ENCODE peak calls at places on chromosomes 1 and 21, in five cellular contexts. H is A549, D is IMR-90, E is WTC11, R is GM12878. M is an unnamed sample.

GRCh38 chr1:161921990-161922389 is 101.7 kb downstream of the OLFML2B start:
- DNase-seq in R (no peak), H (no peak), E (no peak), D (peak), M (no peak)

GRCh38 chr1:170586321-170586855 is 54.4 kb downstream of the GORAB start:
- DNase-seq in E (no peak), H (no peak), R (no peak), D (no peak), M (no peak)

GRCh38 chr21:41612674-41613250 is 104.8 kb upstream of the TMPRSS2 start:
- DNase-seq in E (peak), D (peak), R (no peak), H (peak), M (peak)

GRCh38 chr1:7130127-7130526 is 344.9 kb downstream of the CAMTA1 start:
- DNase-seq in H (no peak), D (no peak), E (no peak), R (no peak), M (no peak)

GRCh38 chr21:35401476-35401875 is 352.4 kb upstream of the RUNX1 start:
- DNase-seq in E (no peak), R (no peak), D (peak), H (no peak), M (no peak)

GRCh38 chr1:163361123-163361934 is 39.6 kb downstream of the NUF2 start:
- DNase-seq in D (no peak), R (no peak), E (peak), H (peak), M (peak)

GRCh38 chr1:35452086-35452485 is 105.1 kb downstream of the KIAA0319L start:
- DNase-seq in E (no peak), R (no peak), D (peak), H (no peak), M (no peak)

GRCh38 chr1:159921251-159921650 is 4.1 kb downstream of the TAGLN2 start:
- DNase-seq in H (no peak), R (peak), E (no peak), D (peak), M (no peak)

GRCh38 chr1:151368745-151369610 is 3.5 kb downstream of the SELENBP1 start:
- DNase-seq in E (no peak), H (no peak), R (no peak), D (no peak), M (no peak)

GRCh38 chr1:209569445-209570207 is 13.9 kb upstream of the CAMK1G start:
- DNase-seq in E (peak), D (peak), H (peak), R (peak), M (peak)

GRCh38 chr1:182633657-182634281 is 29.6 kb upstream of the RGS16 start:
- DNase-seq in D (no peak), E (peak), R (no peak), H (no peak), M (no peak)

GRCh38 chr1:248691567-248692155 is 10.9 kb downstream of the OR14I1 start:
- DNase-seq in E (no peak), R (no peak), H (no peak), D (no peak), M (peak)

GRCh38 chr1:201126832-201127754 is at the start of gene ASCL5:
- DNase-seq in E (peak), D (peak), H (peak), R (no peak), M (peak)

GRCh38 chr1:12121212-12122000 is 45.4 kb upstream of the TNFRSF1B start:
- DNase-seq in H (no peak), D (peak), R (no peak), E (no peak), M (no peak)

GRCh38 chr1:6243053-6243834 is 735 bp upstream of the HES3 start:
- DNase-seq in R (no peak), H (no peak), D (no peak), E (no peak), M (no peak)

GRCh38 chr21:26844258-26845065 is 747 bp downstream of the ADAMTS1 start:
- DNase-seq in D (peak), R (no peak), E (peak), H (peak), M (no peak)

GRCh38 chr1:202505356-202505755 is 156.9 kb downstream of the PPP1R12B start:
- DNase-seq in D (peak), H (no peak), E (no peak), R (no peak), M (no peak)

GRCh38 chr1:46490603-46491499 is 1.2 kb downstream of the DMBX1 start:
- DNase-seq in R (no peak), E (no peak), H (no peak), D (no peak), M (no peak)

GRCh38 chr1:1626207-1627141 is 5.5 kb upstream of the MMP23B start:
- DNase-seq in D (no peak), E (no peak), R (no peak), H (no peak), M (no peak)

GRCh38 chr1:67675800-67676199 is 9.2 kb upstream of the GADD45A start:
- DNase-seq in E (no peak), H (no peak), R (no peak), D (peak), M (no peak)

GRCh38 chr21:15514073-15514946 is 215.5 kb upstream of the USP25 start:
- DNase-seq in H (no peak), D (no peak), R (peak), E (no peak), M (no peak)

GRCh38 chr1:107794571-107794970 is 170.4 kb downstream of the VAV3 start:
- DNase-seq in D (no peak), H (no peak), R (no peak), E (no peak), M (no peak)

GRCh38 chr21:39707316-39707715 is 37.7 kb upstream of the IGSF5 start:
- DNase-seq in R (no peak), H (no peak), D (no peak), E (no peak), M (no peak)

GRCh38 chr21:28655471-28655870 is 337.2 kb downstream of the LTN1 start:
- DNase-seq in E (no peak), R (no peak), H (no peak), D (no peak), M (no peak)

GRCh38 chr1:153928776-153929432 is 6.1 kb upstream of the GATAD2B start:
- DNase-seq in R (no peak), D (peak), H (no peak), E (no peak), M (no peak)

DNA sequence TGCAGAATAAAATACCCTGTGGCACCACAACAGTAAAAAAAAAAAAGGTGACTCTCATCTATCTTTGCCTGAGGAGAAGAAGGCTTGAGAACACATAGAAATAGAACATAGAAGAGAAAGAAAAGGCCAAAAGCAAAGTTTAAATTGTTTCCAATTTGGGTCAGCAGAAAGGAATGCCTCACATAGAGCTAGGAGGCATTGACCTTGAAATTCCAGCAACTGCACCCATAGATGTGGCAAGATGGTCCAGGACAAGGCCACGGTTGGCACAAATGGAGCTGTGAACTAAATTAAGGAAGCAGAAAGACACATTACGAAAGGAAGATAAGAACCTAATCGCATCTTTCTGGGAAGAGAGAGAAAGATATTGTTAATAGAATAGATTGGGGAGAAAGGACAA is 588.3 kb downstream of the LMO4 start:
- DNase-seq in D (peak), H (no peak), R (no peak), E (no peak), M (no peak)
- TF ChIP-seq USF2 in D (no peak), H (no peak), R (no peak), E (no peak), M (no peak)

GRCh38 chr1:21674957-21675356 is 5.8 kb upstream of the RAP1GAP start:
- DNase-seq in H (no peak), D (no peak), R (no peak), E (no peak), M (no peak)

GRCh38 chr1:21670956-21671902 is 2.1 kb upstream of the RAP1GAP start:
- DNase-seq in E (no peak), D (no peak), R (no peak), H (no peak), M (peak)

GRCh38 chr1:21671915-21672314 is 2.8 kb upstream of the RAP1GAP start:
- DNase-seq in D (no peak), R (no peak), E (no peak), H (no peak), M (no peak)

GRCh38 chr1:21673277-21673780 is 4.2 kb upstream of the RAP1GAP start:
- DNase-seq in E (no peak), D (peak), R (no peak), H (no peak), M (peak)

GRCh38 chr1:21672478-21673276 is 3.5 kb upstream of the RAP1GAP start:
- DNase-seq in H (no peak), D (peak), R (no peak), E (no peak), M (no peak)
- TF ChIP-seq USF2 in H (no peak), D (no peak), R (no peak), E (no peak), M (no peak)

GRCh38 chr1:158290571-158290935 is 830 bp downstream of the CD1C start:
- DNase-seq in D (no peak), H (no peak), E (no peak), R (no peak), M (no peak)
- TF ChIP-seq USF2 in D (no peak), H (no peak), E (no peak), R (no peak), M (no peak)

GRCh38 chr1:99728494-99729235 is 37.8 kb downstream of the FRRS1 start:
- DNase-seq in D (peak), E (peak), H (peak), R (no peak), M (peak)
- TF ChIP-seq USF2 in D (no peak), E (no peak), H (no peak), R (no peak), M (no peak)

GRCh38 chr1:212284332-212284743 is 872 bp upstream of the PPP2R5A start:
- DNase-seq in D (peak), H (no peak), R (no peak), E (no peak), M (no peak)

GRCh38 chr1:212284744-212285684 is at the start of gene PPP2R5A:
- DNase-seq in R (peak), H (peak), E (peak), D (peak), M (peak)

GRCh38 chr1:212286437-212287131 is 1.4 kb downstream of the PPP2R5A start:
- DNase-seq in D (peak), H (no peak), E (no peak), R (no peak), M (peak)

GRCh38 chr1:212287261-212287895 is 2.2 kb downstream of the PPP2R5A start:
- DNase-seq in D (no peak), E (no peak), R (no peak), H (no peak), M (no peak)

GRCh38 chr1:212285685-212286436 is 651 bp downstream of the PPP2R5A start:
- DNase-seq in R (no peak), E (peak), H (peak), D (peak), M (peak)
- TF ChIP-seq USF2 in R (no peak), E (no peak), H (no peak), D (no peak), M (no peak)

DNA sequence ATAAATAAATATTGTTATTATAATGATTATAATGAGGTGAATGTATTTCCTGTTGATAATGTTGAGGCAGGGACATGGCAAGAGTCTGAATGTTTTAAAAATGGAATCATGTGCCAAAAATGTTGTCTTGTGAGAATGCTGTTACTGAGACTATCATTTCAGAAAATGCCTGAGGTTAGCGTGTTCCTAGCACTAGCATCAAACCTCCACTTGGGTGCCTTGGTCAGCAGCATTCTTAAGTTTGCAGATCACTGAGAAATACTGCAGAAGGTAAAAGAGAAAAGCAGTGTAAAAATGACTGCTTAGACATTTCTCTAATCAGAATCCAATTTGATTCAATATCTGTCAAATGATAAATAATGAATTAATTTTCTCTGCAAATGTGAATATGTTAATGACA is 50.8 kb downstream of the OLFM3 start:
- DNase-seq in R (no peak), H (no peak), D (no peak), E (no peak), M (no peak)
- TF ChIP-seq USF2 in R (no peak), H (no peak), D (no peak), E (no peak), M (no peak)

GRCh38 chr1:23728997-23729390 is 14.3 kb upstream of the ELOA start:
- DNase-seq in E (no peak), D (no peak), H (no peak), R (no peak), M (no peak)

GRCh38 chr1:23736437-23737134 is 6.7 kb upstream of the ELOA start:
- DNase-seq in H (no peak), D (no peak), E (no peak), R (no peak), M (no peak)

GRCh38 chr1:23726669-23727068 is 16.6 kb upstream of the ELOA start:
- DNase-seq in D (no peak), R (no peak), H (no peak), E (no peak), M (no peak)

GRCh38 chr1:23727362-23727811 is 15.9 kb upstream of the ELOA start:
- DNase-seq in E (no peak), D (peak), H (peak), R (no peak), M (no peak)

DNA sequence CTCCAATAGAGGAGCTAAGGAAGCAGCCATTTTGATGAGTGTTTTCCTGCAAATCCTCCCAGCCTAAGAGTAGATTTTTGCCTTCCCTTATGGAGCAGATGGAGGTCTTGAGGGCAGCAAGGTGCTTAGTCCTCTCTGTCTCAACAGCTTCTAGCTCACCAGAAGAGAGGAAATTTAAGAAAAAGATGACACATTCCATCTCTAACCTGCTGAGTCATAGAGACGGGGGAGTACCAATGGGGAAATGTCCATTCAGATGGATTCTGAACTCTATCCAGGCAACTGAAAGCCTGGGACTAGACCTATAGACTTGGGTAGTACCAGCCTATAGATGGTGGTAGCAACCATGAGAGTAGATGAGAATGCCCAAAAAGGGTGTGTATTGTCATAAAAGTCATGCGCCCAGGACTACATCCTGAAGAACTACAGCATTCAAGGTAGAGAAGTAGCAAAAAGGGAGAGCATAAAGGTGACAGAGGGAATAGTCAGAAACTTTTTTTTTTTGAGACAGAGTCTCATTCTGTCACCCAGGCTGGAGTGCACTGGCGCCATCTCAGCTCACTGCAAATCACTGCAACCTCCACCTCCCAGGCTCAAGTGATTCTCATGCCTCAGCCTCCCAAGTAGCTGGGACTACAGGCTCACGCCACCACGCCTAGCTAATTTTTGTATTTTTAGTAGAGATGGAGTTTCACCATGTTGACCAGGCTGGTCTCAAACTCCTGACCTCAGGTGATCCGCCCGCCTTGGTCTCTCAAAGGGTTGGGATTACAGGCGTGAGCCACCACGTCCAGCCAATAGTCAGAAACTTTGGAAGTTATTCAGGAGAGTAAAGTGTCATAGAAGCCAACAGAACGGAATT is 10.7 kb upstream of the ELOA start:
- DNase-seq in H (peak), E (no peak), R (no peak), D (peak), M (no peak)
- TF ChIP-seq USF2 in H (no peak), E (no peak), R (no peak), D (no peak), M (no peak)

GRCh38 chr1:104136621-104137020 is 386.9 kb downstream of the AMY1C start:
- DNase-seq in H (no peak), R (no peak), D (no peak), E (no peak), M (no peak)

DNA sequence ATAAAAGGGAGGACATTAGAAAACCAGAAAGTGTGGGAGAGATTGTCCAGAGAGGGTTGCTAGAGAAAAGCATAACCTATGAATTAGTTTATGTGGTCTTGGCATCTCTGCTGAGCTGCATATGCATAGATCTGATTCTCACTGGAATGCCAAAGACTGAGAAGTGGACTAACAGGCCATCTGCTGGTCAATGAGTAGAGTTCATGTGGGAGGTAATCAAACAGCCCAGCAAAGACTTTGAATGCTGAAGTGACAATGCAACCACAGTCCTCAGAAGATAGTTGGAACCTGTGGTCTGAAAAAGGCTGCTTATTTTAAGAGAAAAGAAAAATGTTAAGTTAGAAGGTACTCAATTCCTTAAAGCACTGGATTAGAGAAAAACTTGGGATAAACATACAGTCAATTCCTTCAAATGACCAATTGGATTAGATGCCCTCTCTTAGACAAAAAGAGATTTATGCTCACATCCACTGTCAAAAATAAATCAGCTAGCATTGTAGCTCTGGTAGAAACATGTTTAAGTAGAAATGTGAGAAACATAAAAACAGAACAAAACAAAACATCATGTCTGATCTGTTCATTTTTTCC is 382.8 kb downstream of the AMY1C start:
- DNase-seq in E (no peak), D (peak), R (no peak), H (peak), M (no peak)
- TF ChIP-seq USF2 in E (no peak), D (no peak), R (no peak), H (no peak), M (no peak)

GRCh38 chr1:44485933-44486475 is 80.9 kb downstream of the RNF220 start:
- DNase-seq in R (no peak), H (no peak), E (no peak), D (no peak), M (no peak)

GRCh38 chr1:44481701-44482100 is 76.6 kb downstream of the RNF220 start:
- DNase-seq in D (no peak), H (no peak), R (no peak), E (no peak), M (no peak)

GRCh38 chr1:44485229-44485932 is 80.3 kb downstream of the RNF220 start:
- DNase-seq in E (no peak), D (peak), R (no peak), H (peak), M (peak)

GRCh38 chr1:44483089-44483488 is 78.0 kb downstream of the RNF220 start:
- DNase-seq in H (no peak), E (no peak), D (no peak), R (no peak), M (no peak)

DNA sequence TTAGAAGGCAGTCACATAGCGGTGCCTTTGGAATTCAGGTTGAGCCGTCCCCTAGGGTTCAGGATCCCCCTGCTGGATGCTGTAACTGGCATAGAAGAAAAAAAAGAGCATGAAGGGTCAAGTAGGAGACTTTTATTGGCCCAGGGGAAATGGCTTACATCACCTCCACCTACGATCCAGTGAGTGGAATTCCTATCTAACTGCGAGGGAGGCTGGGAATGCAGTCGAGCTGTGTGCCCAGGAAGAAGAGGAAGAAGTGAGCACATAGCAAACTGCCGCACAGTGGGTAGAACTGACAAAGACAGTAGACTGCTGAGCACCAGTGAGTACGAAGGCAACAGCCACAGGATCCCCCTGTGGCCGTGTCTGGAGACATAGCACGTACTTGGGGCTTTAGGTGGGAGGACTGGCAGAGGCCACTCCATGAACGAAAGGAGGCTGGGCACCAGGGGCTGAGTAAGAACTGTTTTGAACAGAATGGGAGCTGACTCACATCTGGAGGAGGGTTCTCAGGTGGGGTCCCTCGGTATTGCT is 79.2 kb downstream of the RNF220 start:
- DNase-seq in D (no peak), E (peak), H (no peak), R (no peak), M (no peak)
- TF ChIP-seq USF2 in D (no peak), E (no peak), H (no peak), R (no peak), M (no peak)

M was measured in K562.